ENCODE peak calls at places on chromosomes 3 and 15, in nine cellular contexts. Y, U, G, O, L, H, E, C and M are unnamed samples.

GRCh38 chr3:5105050-5105449 is 17.0 kb upstream of the ARL8B start:
- DNase-seq in Y (no peak), U (no peak), G (no peak), O (no peak), L (no peak), H (no peak), E (no peak), C (no peak), M (no peak)

GRCh38 chr3:150135321-150135721 is 164.6 kb upstream of the PFN2 start:
- DNase-seq in Y (no peak), U (peak), G (no peak), O (no peak), L (no peak), H (no peak), E (no peak), C (no peak), M (no peak)

GRCh38 chr3:185677146-185677829 is 91.2 kb downstream of the SENP2 start:
- DNase-seq in Y (no peak), U (peak), G (no peak), O (peak), L (no peak), H (peak), E (no peak), C (no peak), M (peak)

GRCh38 chr3:9951962-9952805 is at the start of gene PRRT3:
- DNase-seq in Y (no peak), U (peak), G (peak), O (peak), L (peak), H (peak), E (no peak), C (peak), M (no peak)

GRCh38 chr15:60389261-60390077 is 8.3 kb downstream of the ANXA2 start:
- DNase-seq in Y (no peak), U (no peak), G (no peak), O (no peak), L (no peak), H (no peak), E (no peak), C (no peak), M (no peak)

GRCh38 chr3:154943981-154944380 is 136.1 kb upstream of the MME start:
- DNase-seq in Y (no peak), U (no peak), G (no peak), O (no peak), L (no peak), H (no peak), E (no peak), C (no peak), M (no peak)

GRCh38 chr15:81197688-81198281 is 1.1 kb downstream of the IL16 start:
- DNase-seq in Y (no peak), U (no peak), G (no peak), O (no peak), L (no peak), H (no peak), E (no peak), C (no peak), M (no peak)

GRCh38 chr3:4061201-4061600 is 242.0 kb upstream of the SETMAR start:
- DNase-seq in Y (no peak), U (no peak), G (no peak), O (no peak), L (no peak), H (no peak), E (no peak), C (no peak), M (no peak)

GRCh38 chr15:96703794-96704550 is 373.5 kb downstream of the NR2F2 start:
- DNase-seq in Y (no peak), U (no peak), G (no peak), O (no peak), L (no peak), H (no peak), E (no peak), C (no peak), M (no peak)

GRCh38 chr3:10285742-10286524 is 6.8 kb downstream of the GHRL start:
- DNase-seq in Y (no peak), U (no peak), G (no peak), O (no peak), L (no peak), H (no peak), E (no peak), C (no peak), M (no peak)

GRCh38 chr15:40029979-40030893 is 8.7 kb downstream of the SRP14 start:
- DNase-seq in Y (no peak), U (peak), G (no peak), O (peak), L (no peak), H (peak), E (no peak), C (no peak), M (no peak)

GRCh38 chr3:132211896-132212295 is 105.3 kb upstream of the ACP3 start:
- DNase-seq in Y (no peak), U (no peak), G (no peak), O (no peak), L (no peak), H (no peak), E (no peak), C (no peak), M (no peak)

GRCh38 chr3:151379083-151379734 is 5.3 kb downstream of the P2RY12 start:
- DNase-seq in Y (no peak), U (no peak), G (no peak), O (peak), L (peak), H (peak), E (no peak), C (no peak), M (no peak)

GRCh38 chr15:77603616-77604406 is 28.9 kb downstream of the LINGO1 start:
- DNase-seq in Y (no peak), U (no peak), G (no peak), O (no peak), L (no peak), H (peak), E (no peak), C (no peak), M (no peak)

GRCh38 chr15:31513178-31513577 is 186.5 kb downstream of the KLF13 start:
- DNase-seq in Y (no peak), U (no peak), G (no peak), O (no peak), L (no peak), H (no peak), E (no peak), C (no peak), M (no peak)

GRCh38 chr3:150149651-150150051 is 179.0 kb upstream of the PFN2 start:
- DNase-seq in Y (no peak), U (peak), G (no peak), O (no peak), L (no peak), H (no peak), E (no peak), C (no peak), M (peak)